ENCODE peak calls at places on chromosomes 1 and 21, in seven cellular contexts. D, Q, V, N, C, F and B are unnamed samples.

GRCh38 chr1:12434686-12435085 is 183.3 kb downstream of the DHRS3 start:
- DNase-seq in D (no peak), Q (no peak), V (no peak), N (no peak), C (no peak), F (no peak), B (no peak)

GRCh38 chr1:221117548-221117951 is 238.3 kb downstream of the HLX start:
- DNase-seq in D (peak; percentile 77), Q (peak; percentile 84), V (no peak), N (no peak), C (no peak), F (no peak), B (no peak)

GRCh38 chr1:109570414-109570813 is 22.0 kb downstream of the GNAI3 start:
- DNase-seq in D (peak; percentile 50), Q (no peak), V (peak; percentile 78), N (no peak), C (no peak), F (peak; percentile 72), B (no peak)

GRCh38 chr1:214219916-214220315 is 61.0 kb upstream of the SMYD2 start:
- DNase-seq in D (peak; percentile 6), Q (no peak), V (no peak), N (no peak), C (no peak), F (no peak), B (no peak)

GRCh38 chr1:65512383-65512782 is 91.9 kb downstream of the LEPR start:
- DNase-seq in D (no peak), Q (no peak), V (no peak), N (no peak), C (no peak), F (no peak), B (no peak)

GRCh38 chr1:109281680-109282496 is 1.1 kb downstream of the PSRC1 start:
- DNase-seq in D (no peak), Q (no peak), V (no peak), N (no peak), C (no peak), F (no peak), B (no peak)

GRCh38 chr21:41666641-41667051 is 100.2 kb downstream of the RIPK4 start:
- DNase-seq in D (no peak), Q (no peak), V (no peak), N (no peak), C (no peak), F (no peak), B (no peak)

GRCh38 chr1:198575715-198576641 is 35.5 kb upstream of the ATP6V1G3 start:
- DNase-seq in D (peak; percentile 24), Q (no peak), V (no peak), N (no peak), C (no peak), F (no peak), B (no peak)

GRCh38 chr1:244163861-244164562 is 112.9 kb downstream of the ZBTB18 start:
- DNase-seq in D (peak; percentile 98), Q (peak; percentile 95), V (peak; percentile 77), N (no peak), C (peak; percentile 23), F (peak; percentile 98), B (peak; percentile 55)
- H3K4me2 ChIP-seq in D (peak overlapping the region; percentile 77), Q (no peak overlapping the region), V (peak overlapping the region; percentile 46), N (no peak overlapping the region), C (peak overlapping the region; percentile 54), F (no peak overlapping the region), B (no peak overlapping the region)

GRCh38 chr21:27831821-27832569 is 865.1 kb upstream of the ADAMTS5 start:
- DNase-seq in D (peak; percentile 57), Q (peak; percentile 82), V (no peak), N (no peak), C (no peak), F (no peak), B (no peak)
- H3K4ac ChIP-seq in D (no peak overlapping the region), Q (no peak overlapping the region), V (no peak overlapping the region), N (no peak overlapping the region), C (no peak overlapping the region), F (no peak overlapping the region), B (no peak overlapping the region)

GRCh38 chr1:78726686-78727085 is 77.1 kb downstream of the IFI44 start:
- DNase-seq in D (peak; percentile 24), Q (no peak), V (no peak), N (no peak), C (no peak), F (no peak), B (no peak)

GRCh38 chr1:78718566-78718965 is 68.9 kb downstream of the IFI44 start:
- DNase-seq in D (peak; percentile 51), Q (peak; percentile 26), V (no peak), N (no peak), C (no peak), F (peak; percentile 30), B (no peak)

GRCh38 chr1:78721136-78721535 is 71.5 kb downstream of the IFI44 start:
- DNase-seq in D (no peak), Q (no peak), V (no peak), N (no peak), C (no peak), F (no peak), B (no peak)

GRCh38 chr1:78722521-78722920 is 72.9 kb downstream of the IFI44 start:
- DNase-seq in D (no peak), Q (no peak), V (no peak), N (no peak), C (no peak), F (no peak), B (no peak)

DNA sequence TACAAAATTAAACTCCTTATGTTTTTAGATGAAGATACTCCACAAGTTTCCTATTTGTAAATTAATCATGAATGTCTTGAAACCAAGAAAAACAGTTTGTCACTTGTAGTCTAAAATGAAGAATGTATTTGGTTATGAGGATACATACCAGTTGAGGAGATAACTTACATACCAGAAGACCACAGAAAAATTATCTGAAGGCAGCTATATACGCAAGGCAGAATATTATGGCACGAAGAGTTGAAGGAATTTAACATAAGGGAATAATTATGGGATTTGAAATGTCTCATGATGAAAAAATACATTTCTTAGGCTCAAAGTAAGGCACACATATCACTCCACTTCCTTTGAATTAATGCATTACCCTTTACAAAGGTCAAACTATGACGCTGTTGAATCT is 73.3 kb downstream of the IFI44 start:
- DNase-seq in D (peak; percentile 36), Q (no peak), V (no peak), N (no peak), C (no peak), F (no peak), B (no peak)
- H3K18ac ChIP-seq in D (no peak overlapping the region), Q (no peak overlapping the region), V (no peak overlapping the region), N (no peak overlapping the region), C (no peak overlapping the region), F (no peak overlapping the region), B (no peak overlapping the region)

GRCh38 chr1:205594846-205595245 is 37.0 kb downstream of the ELK4 start:
- DNase-seq in D (no peak), Q (no peak), V (no peak), N (no peak), C (no peak), F (no peak), B (no peak)

GRCh38 chr1:205592443-205593003 is 39.3 kb downstream of the ELK4 start:
- DNase-seq in D (no peak), Q (no peak), V (no peak), N (no peak), C (no peak), F (no peak), B (no peak)

GRCh38 chr1:205595435-205595834 is 36.4 kb downstream of the ELK4 start:
- DNase-seq in D (no peak), Q (no peak), V (no peak), N (no peak), C (no peak), F (no peak), B (no peak)

GRCh38 chr1:205593532-205593931 is 38.3 kb downstream of the ELK4 start:
- DNase-seq in D (no peak), Q (no peak), V (no peak), N (no peak), C (no peak), F (no peak), B (no peak)

GRCh38 chr1:205593967-205594366 is 37.8 kb downstream of the ELK4 start:
- DNase-seq in D (no peak), Q (no peak), V (no peak), N (no peak), C (no peak), F (no peak), B (no peak)
- H3K4me2 ChIP-seq in D (no peak overlapping the region), Q (no peak overlapping the region), V (no peak overlapping the region), N (no peak overlapping the region), C (no peak overlapping the region), F (no peak overlapping the region), B (no peak overlapping the region)

GRCh38 chr1:179873366-179873978 is 4.1 kb downstream of the TOR1AIP2 start:
- DNase-seq in D (no peak), Q (no peak), V (no peak), N (no peak), C (no peak), F (no peak), B (no peak)

GRCh38 chr1:179871940-179872339 is 5.7 kb downstream of the TOR1AIP2 start:
- DNase-seq in D (no peak), Q (no peak), V (peak; percentile 57), N (no peak), C (no peak), F (no peak), B (no peak)

GRCh38 chr1:179875606-179876288 is 1.9 kb downstream of the TOR1AIP2 start:
- DNase-seq in D (no peak), Q (peak; percentile 3), V (no peak), N (no peak), C (no peak), F (no peak), B (no peak)

GRCh38 chr1:179870870-179871269 is 6.7 kb downstream of the TOR1AIP2 start:
- DNase-seq in D (no peak), Q (no peak), V (no peak), N (no peak), C (no peak), F (no peak), B (no peak)

GRCh38 chr1:179872558-179872957 is 5.0 kb downstream of the TOR1AIP2 start:
- DNase-seq in D (no peak), Q (no peak), V (no peak), N (no peak), C (no peak), F (no peak), B (no peak)
- H3K4ac ChIP-seq in D (no peak overlapping the region), Q (no peak overlapping the region), V (no peak overlapping the region), N (no peak overlapping the region), C (no peak overlapping the region), F (no peak overlapping the region), B (no peak overlapping the region)

GRCh38 chr1:13536612-13537011 is 22.8 kb upstream of the LRRC38 start:
- DNase-seq in D (no peak), Q (no peak), V (no peak), N (no peak), C (no peak), F (no peak), B (no peak)
- H3K18ac ChIP-seq in D (no peak overlapping the region), Q (no peak overlapping the region), V (no peak overlapping the region), N (no peak overlapping the region), C (no peak overlapping the region), F (no peak overlapping the region), B (no peak overlapping the region)